ENCODE peak calls at places on chromosomes 5 and 9, in nine cellular contexts. P is stimulated activated CD4-positive, alpha-beta T cell treated with anti-CD3 and anti-CD28 coated beads, Interleukin-12 subunit alpha, Interleukin-12 subunit beta, amount 100 ng/mL, for 4 hours; L is heart right ventricle; B is testis; T is NCI-H460; M is dorsolateral prefrontal cortex; H is endothelial cell; R is EL; U is activated CD8-positive, alpha-beta memory T cell treated with anti-CD3 and anti-CD28 coated beads, Interleukin-2, amount 50 U/mL, for 48 hours. F is an unnamed sample.

GRCh38 chr5:5494489-5495402 is 72.3 kb downstream of the ICE1 start:
- DNase-seq in P (peak; percentile 75), L (peak; percentile 61), B (peak; percentile 89), T (peak; percentile 42), M (peak; percentile 41), H (peak; percentile 60), R (peak; percentile 45), U (peak; percentile 83), F (peak; percentile 52)

GRCh38 chr9:120392245-120392644 is 187.7 kb downstream of the CDK5RAP2 start:
- DNase-seq in P (no peak), L (no peak), B (no peak), T (no peak), M (no peak), H (no peak), R (no peak), U (no peak), F (no peak)

GRCh38 chr5:95824747-95825146 is 2.2 kb upstream of the GLRX start:
- DNase-seq in P (no peak), L (no peak), B (no peak), T (no peak), M (no peak), H (no peak), R (no peak), U (peak; percentile 51), F (no peak)

GRCh38 chr9:20417695-20418094 is 204.6 kb downstream of the MLLT3 start:
- DNase-seq in P (no peak), L (no peak), B (no peak), T (no peak), M (no peak), H (no peak), R (no peak), U (no peak), F (no peak)

GRCh38 chr5:67453526-67453925 is 256.9 kb upstream of the CD180 start:
- DNase-seq in P (no peak), L (no peak), B (no peak), T (no peak), M (no peak), H (no peak), R (peak; percentile 28), U (no peak), F (no peak)

GRCh38 chr9:77218612-77219011 is 41.3 kb downstream of the VPS13A start:
- DNase-seq in P (no peak), L (no peak), B (no peak), T (peak; percentile 19), M (no peak), H (no peak), R (peak; percentile 81), U (no peak), F (no peak)

GRCh38 chr9:33025572-33026347 is 687 bp downstream of the DNAJA1 start:
- DNase-seq in P (peak; percentile 81), L (peak; percentile 72), B (peak; percentile 78), T (no peak), M (peak; percentile 38), H (peak; percentile 80), R (peak; percentile 56), U (peak; percentile 85), F (peak; percentile 57)

GRCh38 chr9:138042640-138043039 is 165.1 kb downstream of the CACNA1B start:
- DNase-seq in P (no peak), L (no peak), B (no peak), T (no peak), M (no peak), H (no peak), R (no peak), U (no peak), F (no peak)

GRCh38 chr9:89835676-89836075 is 230.9 kb downstream of the GADD45G start:
- DNase-seq in P (no peak), L (no peak), B (no peak), T (no peak), M (no peak), H (no peak), R (no peak), U (no peak), F (no peak)

GRCh38 chr5:157390179-157390923 is 69.7 kb upstream of the NIPAL4 start:
- DNase-seq in P (peak; percentile 32), L (no peak), B (no peak), T (peak; percentile 57), M (no peak), H (no peak), R (peak; percentile 97), U (peak; percentile 80), F (peak; percentile 36)

GRCh38 chr5:68522863-68523262 is 307.3 kb downstream of the PIK3R1 start:
- DNase-seq in P (no peak), L (no peak), B (no peak), T (no peak), M (no peak), H (no peak), R (peak; percentile 53), U (no peak), F (no peak)

GRCh38 chr5:24621809-24622208 is 23.0 kb downstream of the CDH10 start:
- DNase-seq in P (no peak), L (peak; percentile 6), B (no peak), T (peak; percentile 68), M (no peak), H (no peak), R (no peak), U (no peak), F (no peak)